ENCODE peak calls at places on chromosomes 2 and 18, in six cellular contexts. F is GM23338, J is suprapubic skin, X is sigmoid colon, A is stomach, W is HCT116. H is an unnamed sample.

GRCh38 chr2:73163522-73164367 is 38.6 kb upstream of the NOTO start:
- DNase-seq in F (peak), J (no peak), A (peak), X (peak), W (peak), H (no peak)

GRCh38 chr2:168278424-168278888 is 31.1 kb upstream of the STK39 start:
- DNase-seq in F (no peak), J (no peak), X (no peak), A (peak), W (peak), H (no peak)

GRCh38 chr2:46849080-46849715 is 66.4 kb downstream of the MCFD2 start:
- DNase-seq in X (peak), W (no peak), F (no peak), A (no peak), J (no peak), H (no peak)

GRCh38 chr2:123720760-123721159 is 304.3 kb upstream of the CNTNAP5 start:
- DNase-seq in F (no peak), A (no peak), W (no peak), X (no peak), J (no peak), H (no peak)

GRCh38 chr18:3593381-3593903 is 143.5 kb downstream of the TGIF1 start:
- DNase-seq in J (peak), W (no peak), X (no peak), A (no peak), F (peak), H (no peak)

GRCh38 chr2:74516650-74517049 is 2.4 kb downstream of the TLX2 start:
- DNase-seq in A (no peak), F (no peak), W (no peak), J (no peak), X (no peak), H (no peak)

GRCh38 chr2:65064728-65065552 is 8.7 kb downstream of the CEP68 start:
- DNase-seq in F (peak), J (no peak), X (peak), A (peak), W (no peak), H (no peak)

GRCh38 chr2:97670471-97670870 is 958 bp downstream of the C2orf92 start:
- DNase-seq in F (no peak), J (no peak), W (no peak), A (no peak), X (no peak), H (no peak)

GRCh38 chr18:12836551-12836950 is 47.5 kb downstream of the PTPN2 start:
- DNase-seq in J (no peak), W (no peak), A (no peak), F (no peak), X (no peak), H (no peak)

GRCh38 chr18:12839057-12839525 is 44.9 kb downstream of the PTPN2 start:
- DNase-seq in J (no peak), W (no peak), X (no peak), F (no peak), A (no peak), H (no peak)

GRCh38 chr18:12839526-12840196 is 44.4 kb downstream of the PTPN2 start:
- DNase-seq in A (no peak), X (no peak), W (no peak), J (no peak), F (no peak), H (no peak)

GRCh38 chr18:12837747-12838146 is 46.3 kb downstream of the PTPN2 start:
- DNase-seq in F (no peak), A (no peak), J (no peak), X (no peak), W (no peak), H (no peak)

GRCh38 chr18:12838178-12838634 is 45.8 kb downstream of the PTPN2 start:
- DNase-seq in A (peak), F (peak), J (no peak), W (no peak), X (peak), H (no peak)
- TF ChIP-seq POLR2AphosphoS5 in A (no peak), F (no peak), J (no peak), W (no peak), X (no peak), H (peak)

GRCh38 chr2:33366473-33366872 is 110.0 kb upstream of the RASGRP3 start:
- DNase-seq in W (no peak), X (peak), J (no peak), A (peak), F (no peak), H (no peak)
- TF ChIP-seq POLR2AphosphoS5 in W (no peak), X (no peak), J (no peak), A (no peak), F (no peak), H (no peak)

GRCh38 chr2:32060266-32060665 is 3.1 kb upstream of the SPAST start:
- DNase-seq in W (no peak), J (no peak), F (no peak), X (no peak), A (no peak), H (no peak)
- TF ChIP-seq POLR2AphosphoS5 in W (no peak), J (no peak), F (no peak), X (no peak), A (no peak), H (no peak)

GRCh38 chr18:45276878-45277277 is 338.4 kb upstream of the SLC14A2 start:
- DNase-seq in X (no peak), A (no peak), J (no peak), W (no peak), F (no peak), H (no peak)
- TF ChIP-seq POLR2AphosphoS5 in X (no peak), A (no peak), J (no peak), W (no peak), F (no peak), H (no peak)

GRCh38 chr2:150885774-150886386 is 375.8 kb downstream of the RBM43 start:
- DNase-seq in A (no peak), W (no peak), J (no peak), F (no peak), X (no peak), H (no peak)
- TF ChIP-seq POLR2AphosphoS5 in A (no peak), W (no peak), J (no peak), F (no peak), X (no peak), H (no peak)

GRCh38 chr2:102893870-102894269 is 132.0 kb downstream of the TMEM182 start:
- DNase-seq in X (no peak), F (peak), W (no peak), J (no peak), A (no peak), H (no peak)

GRCh38 chr2:102888514-102888913 is 126.7 kb downstream of the TMEM182 start:
- DNase-seq in J (no peak), X (no peak), F (no peak), A (no peak), W (no peak), H (no peak)

GRCh38 chr2:102892693-102893290 is 131.0 kb downstream of the TMEM182 start:
- DNase-seq in J (no peak), A (no peak), X (no peak), F (peak), W (no peak), H (no peak)

GRCh38 chr2:102895386-102895785 is 133.6 kb downstream of the TMEM182 start:
- DNase-seq in A (no peak), X (no peak), J (no peak), F (peak), W (no peak), H (no peak)

DNA sequence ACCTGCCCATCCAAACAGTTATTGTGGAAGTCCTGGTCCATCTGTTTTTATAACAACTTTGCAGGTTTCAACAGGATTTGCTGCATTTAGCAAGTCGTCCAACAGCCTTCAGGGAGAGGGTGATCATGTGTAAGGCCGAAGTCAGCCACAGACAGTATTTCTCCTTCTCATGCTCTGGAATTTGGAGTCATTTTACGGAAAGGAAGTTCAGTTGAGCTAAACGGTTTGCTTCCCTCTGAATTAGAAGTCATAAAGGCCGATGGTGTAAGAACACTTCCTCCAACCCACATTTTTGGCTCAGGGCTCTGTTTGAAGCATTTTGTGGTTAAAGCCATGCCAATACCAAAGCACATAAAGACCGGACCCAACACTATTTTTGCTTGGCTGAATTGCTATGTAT is 129.4 kb downstream of the TMEM182 start:
- DNase-seq in W (no peak), X (no peak), J (no peak), A (no peak), F (no peak), H (no peak)
- TF ChIP-seq POLR2AphosphoS5 in W (no peak), X (no peak), J (no peak), A (no peak), F (no peak), H (no peak)